ENCODE peak calls at places on chromosomes 2 and 18, in four cellular contexts. P, B, S and C are unnamed samples.

GRCh38 chr2:6971502-6971901 is 54.3 kb downstream of the RNF144A start:
- DNase-seq in P (no peak), B (no peak), S (no peak), C (no peak)

GRCh38 chr2:129868151-129868550 is 111.3 kb upstream of the RAB6C start:
- DNase-seq in P (no peak), B (no peak), S (no peak), C (no peak)

GRCh38 chr18:31100598-31101147 is 1.5 kb downstream of the DSC2 start:
- DNase-seq in P (no peak), B (no peak), S (no peak), C (peak; percentile 53)

GRCh38 chr2:174892546-174892945 is 112.6 kb downstream of the CHN1 start:
- DNase-seq in P (no peak), B (no peak), S (no peak), C (no peak)

GRCh38 chr2:176270100-176270750 is 983 bp downstream of the MTX2 start:
- DNase-seq in P (no peak), B (no peak), S (peak; percentile 36), C (no peak)

GRCh38 chr2:86221066-86221684 is 21.9 kb downstream of the MRPL35 start:
- DNase-seq in P (no peak), B (no peak), S (peak; percentile 58), C (no peak)

GRCh38 chr2:127217470-127218325 is 2.4 kb downstream of the CYP27C1 start:
- DNase-seq in P (no peak), B (no peak), S (peak; percentile 95), C (no peak)

GRCh38 chr2:238644095-238645081 is 203.5 kb upstream of the TWIST2 start:
- DNase-seq in P (no peak), B (peak; percentile 15), S (peak; percentile 77), C (no peak)

GRCh38 chr2:55985406-55985805 is 61.8 kb upstream of the EFEMP1 start:
- DNase-seq in P (no peak), B (no peak), S (no peak), C (no peak)

GRCh38 chr2:212005077-212005671 is 533.4 kb downstream of the ERBB4 start:
- DNase-seq in P (no peak), B (no peak), S (peak; percentile 68), C (peak; percentile 53)

DNA sequence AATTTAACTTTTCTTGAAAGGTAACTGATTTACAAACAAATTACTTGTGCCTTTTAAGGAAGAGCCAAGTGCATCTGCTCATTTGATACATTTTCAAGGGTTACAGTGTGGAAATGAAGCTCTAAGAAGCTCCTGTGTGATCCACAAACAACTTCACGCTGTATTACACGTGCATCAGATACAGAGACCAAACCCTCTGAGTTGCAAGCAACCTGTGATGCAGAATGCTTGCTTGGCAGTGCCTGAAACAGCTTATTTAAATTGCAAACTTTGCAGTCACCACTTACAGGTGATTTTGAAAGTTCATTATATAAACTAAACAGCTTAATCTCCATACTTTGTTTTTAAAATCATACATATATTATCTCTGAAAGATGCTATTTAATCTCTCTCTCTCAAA is 50.1 kb downstream of the ZEB2 start:
- DNase-seq in P (no peak), B (no peak), S (no peak), C (no peak)
- H3K27ac ChIP-seq in P (no peak overlapping the region), B (no peak overlapping the region), S (no peak overlapping the region), C (no peak overlapping the region)

GRCh38 chr2:65067806-65068553 is 11.8 kb downstream of the CEP68 start:
- DNase-seq in P (no peak), B (no peak), S (no peak), C (peak; percentile 43)
- H3K4me1 ChIP-seq in P (no peaks in the 10 kb centered on the region), B (peaks cover 83% of the 10 kb centered on the region), S (peaks cover 50% of the 10 kb centered on the region), C (peaks cover 35% of the 10 kb centered on the region)

DNA sequence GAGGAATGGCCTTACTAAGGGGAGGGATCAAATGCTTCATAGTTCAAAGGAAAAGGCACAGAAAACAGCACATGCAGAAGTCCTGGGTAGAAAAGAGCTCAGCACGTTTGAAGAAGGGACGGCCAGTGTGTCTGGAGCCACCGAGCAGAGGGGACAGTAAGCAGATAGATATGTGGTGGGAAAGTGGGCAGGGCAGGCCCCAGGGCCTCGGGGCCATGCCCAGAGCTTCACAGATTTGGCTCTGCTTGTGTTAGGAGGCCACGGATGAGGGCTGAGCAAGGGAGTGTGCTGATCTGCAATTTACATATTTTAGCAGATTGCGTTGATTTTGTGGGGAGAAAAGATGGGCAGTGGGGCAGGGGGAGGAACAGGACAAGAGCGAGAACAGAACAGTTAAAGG is 343.1 kb downstream of the LPIN1 start:
- DNase-seq in P (no peak), B (no peak), S (no peak), C (no peak)
- H3K27ac ChIP-seq in P (no peak overlapping the region), B (no peak overlapping the region), S (peak overlapping the region; percentile 6), C (no peak overlapping the region)

GRCh38 chr2:217935901-217936684 is 66.7 kb downstream of the TNS1 start:
- DNase-seq in P (peak; percentile 72), B (no peak), S (no peak), C (peak; percentile 26)
- H3K4me1 ChIP-seq in P (peaks cover 2% of the 10 kb centered on the region), B (peaks cover 68% of the 10 kb centered on the region), S (no peaks in the 10 kb centered on the region), C (peaks cover 75% of the 10 kb centered on the region)

GRCh38 chr2:73238976-73239375 is 4.9 kb downstream of the CCT7 start:
- DNase-seq in P (no peak), B (no peak), S (no peak), C (no peak)
- H3K27ac ChIP-seq in P (no peak overlapping the region), B (peak overlapping the region; percentile 56), S (no peak overlapping the region), C (no peak overlapping the region)